ENCODE peak calls at places on chromosomes 6 and 20, in nine cellular contexts. O is substantia nigra; G is activated CD4-positive, alpha-beta T cell treated with anti-CD3 and anti-CD28 coated beads, Interleukin-2, amount 50 U/mL, for 48 hours; P is nephron progenitor cell; C is skeletal muscle cell; M is heart left ventricle; Y is LHCN-M2; F is stimulated activated CD8-positive, alpha-beta memory T cell treated with anti-CD3 and anti-CD28 coated beads, Interleukin-7, amount 100 ng/mL, for 4 hours; N is SK-N-DZ. J is an unnamed sample.
A peak's percentile ranks its signal among the peaks of the same experiment; 100 is the strongest.

GRCh38 chr20:35305682-35306556 is 13.7 kb upstream of the FAM83C start:
- DNase-seq in P (no peak), Y (peak; percentile 100), M (no peak), F (peak; percentile 46), N (no peak), G (peak; percentile 89), C (peak; percentile 99), O (peak; percentile 14), J (peak; percentile 88)

GRCh38 chr20:47348539-47349142 is 7.9 kb downstream of the ZMYND8 start:
- DNase-seq in O (no peak), Y (no peak), N (no peak), C (no peak), M (no peak), F (no peak), P (no peak), G (no peak), J (no peak)

GRCh38 chr20:1389703-1390385 is 3.0 kb downstream of the FKBP1A start:
- DNase-seq in C (no peak), M (no peak), O (no peak), P (no peak), G (no peak), N (no peak), Y (no peak), F (no peak), J (no peak)

GRCh38 chr6:35967059-35967769 is 46.3 kb upstream of the SRPK1 start:
- DNase-seq in Y (no peak), O (no peak), G (no peak), C (no peak), F (no peak), N (no peak), M (no peak), P (no peak), J (no peak)

GRCh38 chr6:15499125-15499524 is 163.7 kb downstream of the DTNBP1 start:
- DNase-seq in M (peak; percentile 16), F (no peak), C (no peak), O (no peak), P (no peak), G (no peak), Y (no peak), N (no peak), J (no peak)

GRCh38 chr6:107237992-107238660 is 122.8 kb upstream of the BEND3 start:
- DNase-seq in O (no peak), Y (peak; percentile 56), M (no peak), F (no peak), P (no peak), N (no peak), C (peak; percentile 72), G (no peak), J (no peak)

GRCh38 chr6:27518881-27519795 is 46.2 kb upstream of the ZNF184 start:
- DNase-seq in F (peak; percentile 21), P (peak; percentile 59), G (peak; percentile 78), O (peak; percentile 49), C (peak; percentile 74), Y (peak; percentile 87), N (peak; percentile 81), M (peak; percentile 52), J (peak; percentile 44)

GRCh38 chr6:169723200-169723909 is 945 bp downstream of the PHF10 start:
- DNase-seq in G (peak; percentile 65), P (peak; percentile 69), C (no peak), F (peak; percentile 70), M (peak; percentile 89), O (peak; percentile 73), Y (peak; percentile 49), N (peak; percentile 31), J (peak; percentile 71)

GRCh38 chr6:26588965-26589364 is 7.8 kb upstream of the ABT1 start:
- DNase-seq in G (no peak), O (no peak), Y (no peak), F (no peak), N (no peak), P (no peak), M (no peak), C (no peak), J (no peak)

GRCh38 chr20:45097485-45098095 is 3.3 kb downstream of the KCNS1 start:
- DNase-seq in Y (no peak), O (no peak), M (no peak), G (peak; percentile 62), N (no peak), C (no peak), F (peak; percentile 8), P (no peak), J (peak; percentile 35)

GRCh38 chr6:169140986-169141495 is 112.6 kb downstream of the THBS2 start:
- DNase-seq in G (no peak), C (no peak), P (no peak), Y (no peak), O (no peak), M (no peak), F (no peak), N (no peak), J (no peak)

GRCh38 chr6:146543940-146544661 is 468 bp downstream of the RAB32 start:
- DNase-seq in Y (peak; percentile 51), O (peak; percentile 63), N (no peak), F (no peak), C (no peak), G (peak; percentile 4), M (peak; percentile 34), P (peak; percentile 34), J (no peak)

GRCh38 chr20:50737352-50737751 is 6.0 kb downstream of the PARD6B start:
- DNase-seq in M (no peak), C (no peak), N (no peak), G (no peak), P (no peak), F (no peak), O (no peak), Y (no peak), J (no peak)

GRCh38 chr20:51725584-51726176 is 42.5 kb downstream of the ATP9A start:
- DNase-seq in Y (no peak), O (no peak), C (no peak), F (no peak), P (no peak), G (no peak), M (no peak), N (no peak), J (no peak)

GRCh38 chr6:99521557-99522286 is 6.5 kb upstream of the USP45 start:
- DNase-seq in M (no peak), C (peak; percentile 39), G (no peak), Y (peak; percentile 43), O (no peak), P (peak; percentile 25), N (no peak), F (no peak), J (no peak)

GRCh38 chr6:128124713-128125112 is 223.9 kb upstream of the THEMIS start:
- DNase-seq in N (no peak), O (no peak), F (no peak), Y (peak; percentile 47), P (no peak), G (peak; percentile 16), M (no peak), C (no peak), J (peak; percentile 22)

GRCh38 chr20:24164360-24164759 is 175.8 kb upstream of the GGTLC1 start:
- DNase-seq in N (no peak), P (peak; percentile 46), M (no peak), Y (no peak), O (no peak), C (no peak), F (no peak), G (peak; percentile 47), J (no peak)

GRCh38 chr6:167710521-167710920 is 116.2 kb upstream of the AFDN start:
- DNase-seq in F (no peak), C (no peak), P (no peak), N (no peak), O (no peak), G (no peak), M (no peak), Y (no peak), J (no peak)

GRCh38 chr6:28943557-28944411 is 20.0 kb upstream of the TRIM27 start:
- DNase-seq in F (peak; percentile 53), O (peak; percentile 77), Y (peak; percentile 77), M (peak; percentile 66), P (peak; percentile 80), G (peak; percentile 86), N (peak; percentile 82), C (no peak), J (peak; percentile 68)

GRCh38 chr20:34473262-34473883 is 42.8 kb upstream of the DYNLRB1 start:
- DNase-seq in M (peak; percentile 49), F (no peak), N (peak; percentile 59), Y (peak; percentile 54), O (peak; percentile 23), P (peak; percentile 22), C (peak; percentile 35), G (peak; percentile 54), J (peak; percentile 17)

GRCh38 chr20:62374431-62375152 is 7.5 kb upstream of the LAMA5 start:
- DNase-seq in P (no peak), C (no peak), M (no peak), F (no peak), N (peak; percentile 55), G (no peak), O (no peak), Y (peak; percentile 54), J (no peak)

GRCh38 chr6:72657391-72657790 is 35.5 kb downstream of the KCNQ5 start:
- DNase-seq in Y (no peak), N (no peak), O (no peak), P (no peak), F (no peak), G (no peak), M (no peak), C (no peak), J (no peak)

GRCh38 chr6:2951723-2952122 is 19.6 kb downstream of the SERPINB6 start:
- DNase-seq in M (peak; percentile 53), Y (no peak), F (no peak), P (no peak), N (no peak), G (no peak), O (no peak), C (no peak), J (no peak)

GRCh38 chr6:142377112-142377848 is 75.5 kb downstream of the ADGRG6 start:
- DNase-seq in Y (no peak), O (no peak), M (no peak), N (peak; percentile 53), P (peak; percentile 33), G (no peak), F (no peak), C (no peak), J (no peak)

GRCh38 chr6:43278524-43279078 is 19.5 kb upstream of the SLC22A7 start:
- DNase-seq in N (no peak), C (no peak), M (no peak), F (no peak), O (no peak), P (no peak), G (no peak), Y (peak; percentile 36), J (no peak)

J was measured in T-helper 2 cell treated with Interferon-gamma antibody and Interleukin-4, amounts not matched to agents 5 μg/mL and 100 μg/mL, for 36 hours.